ENCODE peak calls at places on chromosomes 12 and 14, in four cellular contexts. T is CD8-positive, alpha-beta T cell; R is AG09319; H is AG04449. A is an unnamed sample.

GRCh38 chr14:49594347-49595089 is 4.2 kb upstream of the LRR1 start:
- DNase-seq in R (no peak), H (no peak), T (no peak), A (no peak)

GRCh38 chr12:116346751-116347150 is 69.3 kb upstream of the MED13L start:
- DNase-seq in T (no peak), R (peak), H (peak), A (peak)

GRCh38 chr14:57378661-57379060 is 11.7 kb upstream of the NAA30 start:
- DNase-seq in H (no peak), R (no peak), T (no peak), A (no peak)

GRCh38 chr14:32657081-32657480 is 281.6 kb upstream of the NPAS3 start:
- DNase-seq in T (no peak), H (peak), R (peak), A (peak)

GRCh38 chr14:76793324-76793723 is 19.4 kb downstream of the ANGEL1 start:
- DNase-seq in R (no peak), T (no peak), H (no peak), A (no peak)

GRCh38 chr12:121789233-121789781 is 4.2 kb downstream of the RHOF start:
- DNase-seq in T (peak), R (no peak), H (no peak), A (no peak)

GRCh38 chr12:113134521-113134951 is 1.0 kb downstream of the RASAL1 start:
- DNase-seq in T (no peak), H (no peak), R (no peak), A (no peak)

GRCh38 chr12:98504368-98504617 is 11.1 kb upstream of the TMPO start:
- DNase-seq in T (no peak), R (no peak), H (no peak), A (no peak)

GRCh38 chr14:102370305-102370809 is 7.6 kb downstream of the TECPR2 start:
- DNase-seq in T (no peak), R (no peak), H (no peak), A (no peak)

GRCh38 chr12:64781374-64782029 is 22.3 kb upstream of the GNS start:
- DNase-seq in T (no peak), R (no peak), H (no peak), A (no peak)

GRCh38 chr12:107749094-107749493 is 11.8 kb downstream of the PRDM4 start:
- DNase-seq in H (no peak), R (no peak), T (no peak), A (peak)

GRCh38 chr12:54891717-54892478 is 37.6 kb downstream of the MUCL1 start:
- DNase-seq in H (no peak), T (no peak), R (no peak), A (no peak)

GRCh38 chr14:23452237-23452636 is 16.8 kb upstream of the MYH7 start:
- DNase-seq in T (no peak), R (no peak), H (no peak), A (no peak)

GRCh38 chr12:20028033-20028432 is 340.3 kb upstream of the PDE3A start:
- DNase-seq in H (no peak), R (no peak), T (no peak), A (no peak)

GRCh38 chr12:42638011-42638410 is 48.5 kb upstream of the PRICKLE1 start:
- DNase-seq in H (no peak), R (no peak), T (no peak), A (no peak)

GRCh38 chr14:55968741-55969140 is 149.5 kb upstream of the PELI2 start:
- DNase-seq in T (no peak), H (no peak), R (no peak), A (no peak)

GRCh38 chr14:31420013-31420318 is 384 bp downstream of the HEATR5A start:
- DNase-seq in R (no peak), T (no peak), H (no peak), A (no peak)

GRCh38 chr12:24902521-24903304 is 46.2 kb downstream of the BCAT1 start:
- DNase-seq in H (no peak), R (no peak), T (no peak), A (peak)

GRCh38 chr12:95820096-95820703 is 29.6 kb upstream of the NTN4 start:
- DNase-seq in R (no peak), H (no peak), T (no peak), A (peak)

GRCh38 chr12:5557906-5558305 is 126.0 kb downstream of the NTF3 start:
- DNase-seq in R (no peak), H (no peak), T (no peak), A (no peak)

GRCh38 chr14:28375295-28375694 is 391.3 kb upstream of the FOXG1 start:
- DNase-seq in H (no peak), T (no peak), R (peak), A (no peak)

GRCh38 chr12:76020281-76020680 is 11.3 kb downstream of the PHLDA1 start:
- DNase-seq in H (no peak), T (peak), R (no peak), A (peak)

GRCh38 chr14:54312166-54312801 is 84.5 kb upstream of the CDKN3 start:
- DNase-seq in R (peak), T (no peak), H (peak), A (peak)

GRCh38 chr12:11798856-11799530 is 149.5 kb downstream of the ETV6 start:
- DNase-seq in H (peak), T (no peak), R (no peak), A (peak)

GRCh38 chr14:32417956-32418552 is 89.0 kb downstream of the AKAP6 start:
- DNase-seq in R (no peak), T (no peak), H (no peak), A (peak)

GRCh38 chr12:11661491-11662085 is 12.1 kb downstream of the ETV6 start:
- DNase-seq in R (no peak), H (no peak), T (no peak), A (peak)

GRCh38 chr12:104957388-104958008 is 592 bp downstream of the SLC41A2 start:
- DNase-seq in H (no peak), R (no peak), T (peak), A (no peak)

GRCh38 chr14:31660728-31661127 is 99.5 kb downstream of the NUBPL start:
- DNase-seq in T (no peak), H (no peak), R (no peak), A (no peak)

GRCh38 chr12:129401572-129401971 is 502.3 kb downstream of the TMEM132D start:
- DNase-seq in H (no peak), T (no peak), R (no peak), A (no peak)

GRCh38 chr12:77741974-77742517 is 88.6 kb upstream of the NAV3 start:
- DNase-seq in H (no peak), R (no peak), T (no peak), A (no peak)

GRCh38 chr12:47767197-47767724 is 5.8 kb upstream of the SLC48A1 start:
- DNase-seq in H (no peak), T (peak), R (no peak), A (peak)

GRCh38 chr12:50252977-50253376 is 30.3 kb downstream of the LIMA1 start:
- DNase-seq in H (no peak), R (no peak), T (no peak), A (no peak)

GRCh38 chr14:71245659-71246361 is 338.6 kb downstream of the PCNX1 start:
- DNase-seq in R (no peak), T (no peak), H (no peak), A (no peak)

GRCh38 chr12:117818400-117818799 is 150.4 kb downstream of the KSR2 start:
- DNase-seq in H (no peak), R (no peak), T (no peak), A (no peak)

GRCh38 chr12:6375269-6376078 is at the start of gene SCNN1A:
- DNase-seq in R (no peak), T (no peak), H (no peak), A (no peak)

GRCh38 chr14:83071888-83072501 is 1538.3 kb upstream of the SEL1L start:
- DNase-seq in T (no peak), R (no peak), H (no peak), A (no peak)
- TF ChIP-seq CTCF in T (no peak), R (peak), H (no peak), A (no peak)

DNA sequence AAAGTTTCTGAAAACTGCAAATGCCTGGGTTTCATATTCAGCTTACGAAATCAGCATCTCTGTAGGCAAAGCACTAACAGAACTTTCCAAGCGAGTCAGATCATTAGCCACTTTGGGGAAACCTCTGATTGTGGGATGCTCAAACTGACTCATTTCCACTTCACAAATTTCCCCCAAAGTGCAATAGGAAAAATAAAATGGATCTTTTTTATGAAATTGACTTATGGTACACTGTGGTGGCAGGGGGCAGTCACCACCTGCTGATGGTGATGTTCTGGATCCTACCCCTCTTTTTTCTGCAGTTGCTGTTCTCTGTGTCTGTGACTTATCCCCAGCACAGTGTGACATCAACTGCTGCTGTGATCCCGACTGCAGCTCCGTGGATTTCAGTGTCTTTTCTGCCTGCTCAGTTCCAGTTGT is 5.6 kb downstream of the TCTN1 start:
- DNase-seq in R (no peak), T (peak), H (no peak), A (no peak)
- TF ChIP-seq CTCF in R (no peak), T (no peak), H (no peak), A (no peak)

GRCh38 chr12:1532796-1533195 is 61.6 kb downstream of the FBXL14 start:
- DNase-seq in H (no peak), R (no peak), T (no peak), A (peak)
- TF ChIP-seq CTCF in H (no peak), R (no peak), T (no peak), A (peak)

GRCh38 chr12:52952082-52952801 is 3.3 kb downstream of the KRT18 start:
- DNase-seq in H (no peak), T (no peak), R (no peak), A (no peak)
- TF ChIP-seq CTCF in H (no peak), T (no peak), R (no peak), A (no peak)

GRCh38 chr12:106189341-106189740 is 50.6 kb upstream of the NUAK1 start:
- DNase-seq in H (no peak), R (no peak), T (no peak), A (no peak)
- TF ChIP-seq CTCF in H (no peak), R (no peak), T (no peak), A (no peak)

GRCh38 chr14:96091941-96092411 is 52.8 kb downstream of the C14orf132 start:
- DNase-seq in T (no peak), H (no peak), R (no peak), A (no peak)
- TF ChIP-seq CTCF in T (no peak), H (no peak), R (no peak), A (no peak)

GRCh38 chr12:80364056-80364455 is 80.0 kb upstream of the PTPRQ start:
- DNase-seq in H (no peak), T (no peak), R (no peak), A (no peak)

GRCh38 chr12:80356092-80356491 is 87.9 kb upstream of the PTPRQ start:
- DNase-seq in T (no peak), R (no peak), H (no peak), A (no peak)

GRCh38 chr12:80359703-80360102 is 84.3 kb upstream of the PTPRQ start:
- DNase-seq in T (no peak), R (no peak), H (no peak), A (no peak)
- TF ChIP-seq CTCF in T (no peak), R (no peak), H (no peak), A (no peak)

A was measured in AG10803.